ENCODE peak calls at places on chromosomes 7 and 10, in five cellular contexts. G is H54; Q is activated CD8-positive, alpha-beta memory T cell treated with anti-CD3 and anti-CD28 coated beads, Interleukin-2, amount 50 U/mL, for 4 hours; C is cerebellum; V is hippocampal formation. D is an unnamed sample.

GRCh38 chr7:95824586-95824985 is 52.2 kb downstream of the DYNC1I1 start:
- DNase-seq in G (no peak), Q (no peak), C (peak), V (no peak), D (no peak)

GRCh38 chr7:130921391-130922180 is 187.6 kb upstream of the KLF14 start:
- DNase-seq in G (no peak), Q (no peak), C (peak), V (peak), D (no peak)

GRCh38 chr7:129561677-129562424 is 49.7 kb upstream of the NRF1 start:
- DNase-seq in G (no peak), Q (no peak), C (no peak), V (no peak), D (no peak)

GRCh38 chr7:51774178-51774577 is 457.6 kb upstream of the COBL start:
- DNase-seq in G (no peak), Q (no peak), C (no peak), V (no peak), D (no peak)

GRCh38 chr7:11170863-11171568 is 197.3 kb downstream of the PHF14 start:
- DNase-seq in G (no peak), Q (no peak), C (peak), V (no peak), D (no peak)

GRCh38 chr7:45185028-45185863 is 27.7 kb downstream of the RAMP3 start:
- DNase-seq in G (no peak), Q (no peak), C (no peak), V (no peak), D (no peak)

GRCh38 chr10:122391875-122392274 is 17.4 kb downstream of the PLEKHA1 start:
- DNase-seq in G (no peak), Q (no peak), C (no peak), V (no peak), D (no peak)

GRCh38 chr10:76717141-76717540 is 920.5 kb downstream of the KCNMA1 start:
- DNase-seq in G (no peak), Q (no peak), C (no peak), V (no peak), D (no peak)

GRCh38 chr7:112708236-112708635 is 82.0 kb downstream of the TMEM168 start:
- DNase-seq in G (no peak), Q (no peak), C (no peak), V (no peak), D (no peak)

GRCh38 chr10:78405231-78405630 is 371.6 kb downstream of the RPS24 start:
- DNase-seq in G (no peak), Q (no peak), C (no peak), V (no peak), D (no peak)

GRCh38 chr7:46191776-46192175 is 270.7 kb upstream of the IGFBP3 start:
- DNase-seq in G (no peak), Q (no peak), C (no peak), V (no peak), D (no peak)

GRCh38 chr10:12432402-12433189 is 83.2 kb downstream of the CAMK1D start:
- DNase-seq in G (no peak), Q (no peak), C (no peak), V (no peak), D (no peak)

GRCh38 chr7:37642028-37642540 is 41.5 kb upstream of the GPR141 start:
- DNase-seq in G (no peak), Q (no peak), C (no peak), V (no peak), D (no peak)

GRCh38 chr7:36967387-36967786 is 243.1 kb upstream of the AOAH start:
- DNase-seq in G (peak), Q (no peak), C (peak), V (peak), D (no peak)

GRCh38 chr7:64874562-64875250 is 28.4 kb upstream of the ZNF273 start:
- DNase-seq in G (no peak), Q (no peak), C (no peak), V (no peak), D (no peak)

GRCh38 chr10:76874151-76874550 is 763.5 kb downstream of the KCNMA1 start:
- DNase-seq in G (no peak), Q (no peak), C (no peak), V (no peak), D (no peak)

GRCh38 chr7:6258440-6259182 is 13.8 kb downstream of the CYTH3 start:
- DNase-seq in G (no peak), Q (no peak), C (no peak), V (no peak), D (no peak)

GRCh38 chr10:88233870-88234269 is 349.2 kb downstream of the RNLS start:
- DNase-seq in G (no peak), Q (no peak), C (no peak), V (no peak), D (no peak)

GRCh38 chr10:92572362-92573090 is 1.4 kb downstream of the IDE start:
- DNase-seq in G (no peak), Q (no peak), C (no peak), V (no peak), D (no peak)

GRCh38 chr7:14806886-14807285 is 95.7 kb downstream of the DGKB start:
- DNase-seq in G (no peak), Q (no peak), C (no peak), V (no peak), D (no peak)

GRCh38 chr10:59266321-59266720 is 89.9 kb downstream of the PHYHIPL start:
- DNase-seq in G (no peak), Q (no peak), C (no peak), V (no peak), D (no peak)